ENCODE peak calls at places on chromosomes 6 and 20, in ten cellular contexts. D is stomach, T is left ventricle myocardium inferior, J is ovary, M is PC-3, N is colonic mucosa, X is psoas muscle, C is OCI-LY7, L is right atrium auricular region, F is sigmoid colon. E is an unnamed sample. For H3K4me1, the result is how much of the 10 kb centered on the place peaks cover.

GRCh38 chr6:21402368-21402767 is 191.2 kb upstream of the SOX4 start:
- DNase-seq in D (no peak), T (no peak), J (no peak), M (no peak), N (no peak), X (no peak), C (no peak), L (no peak), F (peak), E (no peak)

GRCh38 chr20:14337400-14338171 is at the start of gene FLRT3:
- DNase-seq in D (peak), T (peak), J (peak), M (peak), N (peak), X (peak), C (peak), L (peak), F (peak), E (peak)

GRCh38 chr6:19895866-19896579 is 58.9 kb downstream of the ID4 start:
- DNase-seq in D (no peak), T (no peak), J (no peak), M (peak), N (no peak), X (no peak), C (no peak), L (no peak), F (no peak), E (no peak)

GRCh38 chr20:51163996-51164600 is 141.2 kb upstream of the KCNG1 start:
- DNase-seq in D (no peak), T (no peak), J (no peak), M (no peak), N (no peak), X (no peak), C (no peak), L (no peak), F (no peak), E (no peak)

GRCh38 chr6:30322527-30323501 is 3.9 kb upstream of the TRIM39 start:
- DNase-seq in D (no peak), T (no peak), J (no peak), M (peak), N (no peak), X (peak), C (no peak), L (no peak), F (no peak), E (no peak)

GRCh38 chr20:5741089-5741488 is 9.1 kb upstream of the SHLD1 start:
- DNase-seq in D (no peak), T (no peak), J (no peak), M (no peak), N (no peak), X (no peak), C (no peak), L (no peak), F (no peak), E (no peak)

GRCh38 chr20:23143098-23143497 is 57.0 kb upstream of the CD93 start:
- DNase-seq in D (peak), T (no peak), J (no peak), M (peak), N (no peak), X (peak), C (no peak), L (peak), F (peak), E (peak)

GRCh38 chr6:161303628-161304340 is 29.9 kb upstream of the AGPAT4 start:
- DNase-seq in D (no peak), T (no peak), J (no peak), M (peak), N (no peak), X (no peak), C (no peak), L (no peak), F (no peak), E (no peak)

GRCh38 chr20:44137210-44137781 is 49.7 kb downstream of the JPH2 start:
- DNase-seq in D (no peak), T (peak), J (peak), M (no peak), N (no peak), X (peak), C (no peak), L (no peak), F (peak), E (no peak)

GRCh38 chr6:146312606-146313005 is 231.0 kb upstream of the RAB32 start:
- DNase-seq in D (no peak), T (no peak), J (no peak), M (no peak), N (no peak), X (no peak), C (no peak), L (no peak), F (no peak), E (no peak)

GRCh38 chr6:166950443-166950821 is 5.9 kb downstream of the RNASET2 start:
- DNase-seq in D (no peak), T (no peak), J (no peak), M (no peak), N (no peak), X (no peak), C (peak), L (no peak), F (no peak), E (no peak)

GRCh38 chr6:14877758-14878157 is 368.1 kb upstream of the JARID2 start:
- DNase-seq in D (no peak), T (no peak), J (no peak), M (no peak), N (no peak), X (no peak), C (no peak), L (no peak), F (no peak), E (no peak)

GRCh38 chr6:158816329-158816728 is 2.8 kb downstream of the EZR start:
- DNase-seq in D (no peak), T (no peak), J (no peak), M (peak), N (no peak), X (no peak), C (peak), L (no peak), F (no peak), E (peak)

GRCh38 chr20:56628015-56628872 is 862 bp upstream of the TFAP2C start:
- DNase-seq in D (no peak), T (no peak), J (no peak), M (peak), N (peak), X (no peak), C (no peak), L (no peak), F (peak), E (peak)

GRCh38 chr6:39980839-39981580 is 46.7 kb upstream of the MOCS1 start:
- DNase-seq in D (no peak), T (no peak), J (no peak), M (peak), N (peak), X (no peak), C (peak), L (no peak), F (no peak), E (peak)

GRCh38 chr6:80639243-80639642 is 532.8 kb downstream of the BCKDHB start:
- DNase-seq in D (no peak), T (no peak), J (no peak), M (no peak), N (no peak), X (no peak), C (no peak), L (no peak), F (no peak), E (no peak)

GRCh38 chr6:32069460-32069859 is 31.2 kb downstream of the CYP21A2 start:
- DNase-seq in D (no peak), T (no peak), J (no peak), M (no peak), N (no peak), X (peak), C (no peak), L (no peak), F (no peak), E (no peak)

GRCh38 chr20:50624351-50625016 is 66.9 kb downstream of the RIPOR3 start:
- DNase-seq in D (peak), T (no peak), J (no peak), M (peak), N (no peak), X (no peak), C (peak), L (no peak), F (no peak), E (no peak)

GRCh38 chr20:47594157-47594556 is 92.5 kb downstream of the NCOA3 start:
- DNase-seq in D (no peak), T (no peak), J (no peak), M (no peak), N (no peak), X (no peak), C (no peak), L (no peak), F (no peak), E (no peak)

GRCh38 chr6:44441091-44441855 is 53.8 kb downstream of the CDC5L start:
- DNase-seq in D (no peak), T (no peak), J (no peak), M (peak), N (no peak), X (no peak), C (no peak), L (no peak), F (no peak), E (no peak)

GRCh38 chr20:43559147-43559477 is 285 bp downstream of the SGK2 start:
- DNase-seq in D (no peak), T (no peak), J (no peak), M (no peak), N (no peak), X (no peak), C (no peak), L (no peak), F (no peak), E (no peak)

GRCh38 chr20:6533321-6533720 is 234.2 kb upstream of the BMP2 start:
- DNase-seq in D (no peak), T (no peak), J (no peak), M (no peak), N (no peak), X (no peak), C (no peak), L (no peak), F (no peak), E (no peak)

GRCh38 chr6:158536891-158537798 is 22.7 kb upstream of the TMEM181 start:
- DNase-seq in D (no peak), T (no peak), J (peak), M (peak), N (peak), X (no peak), C (no peak), L (no peak), F (no peak), E (peak)

GRCh38 chr20:16575390-16576140 is 2.3 kb upstream of the KIF16B start:
- DNase-seq in D (no peak), T (no peak), J (no peak), M (no peak), N (peak), X (no peak), C (peak), L (no peak), F (no peak), E (peak)

GRCh38 chr6:43019152-43019551 is 2.3 kb upstream of the RRP36 start:
- DNase-seq in D (no peak), T (no peak), J (no peak), M (no peak), N (no peak), X (no peak), C (no peak), L (no peak), F (no peak), E (no peak)

GRCh38 chr6:43016166-43016915 is 2.3 kb downstream of the KLHDC3 start:
- DNase-seq in D (no peak), T (no peak), J (no peak), M (no peak), N (no peak), X (peak), C (no peak), L (no peak), F (no peak), E (no peak)

GRCh38 chr6:43014434-43014909 is 423 bp downstream of the KLHDC3 start:
- DNase-seq in D (no peak), T (no peak), J (no peak), M (no peak), N (no peak), X (no peak), C (no peak), L (no peak), F (no peak), E (no peak)

GRCh38 chr6:43013843-43014433 is at the start of the genes KLHDC3 and MEA1:
- DNase-seq in D (peak), T (peak), J (peak), M (peak), N (peak), X (peak), C (peak), L (peak), F (peak), E (peak)

GRCh38 chr6:43016935-43017334 is 2.9 kb downstream of the KLHDC3 start:
- DNase-seq in D (no peak), T (peak), J (no peak), M (no peak), N (no peak), X (peak), C (no peak), L (no peak), F (no peak), E (no peak)
- H3K4me1 ChIP-seq in D (half or more), T (half or more), J (under half), M (under half), N (under half), X (half or more), C (under half), L (half or more), F (under half), E (under half)

GRCh38 chr20:38930242-38930569 is 4.0 kb downstream of the FAM83D start:
- DNase-seq in D (no peak), T (no peak), J (no peak), M (no peak), N (no peak), X (no peak), C (no peak), L (no peak), F (no peak), E (no peak)
- H3K4me3 ChIP-seq in D (no peak), T (no peak), J (no peak), M (no peak), N (no peak), X (no peak), C (peak), L (no peak), F (no peak), E (no peak)

DNA sequence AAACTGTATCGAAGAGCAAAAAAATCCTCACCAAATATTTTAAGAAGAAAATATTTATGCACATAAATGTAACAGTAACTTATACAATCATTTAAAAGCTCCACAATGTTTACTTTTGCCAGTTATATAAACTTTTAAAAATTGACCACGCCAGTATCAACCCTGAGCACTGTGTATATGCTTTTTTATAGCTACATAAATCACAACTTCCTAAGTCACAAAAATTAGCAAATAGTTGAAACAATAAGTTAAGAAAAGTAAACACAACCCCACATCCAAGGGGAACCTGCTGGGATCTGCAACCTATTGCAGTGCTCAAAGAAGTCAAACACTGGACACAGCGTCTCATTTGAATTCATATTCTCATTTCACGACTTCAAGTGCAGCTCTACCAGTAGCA is 89.8 kb upstream of the DST start:
- DNase-seq in D (no peak), T (no peak), J (no peak), M (peak), N (no peak), X (no peak), C (no peak), L (no peak), F (no peak), E (no peak)
- TF ChIP-seq CTCF in D (no peak), T (no peak), J (no peak), M (no peak), N (no peak), X (no peak), C (no peak), L (no peak), F (no peak), E (no peak)

GRCh38 chr6:13278184-13278583 is 50.2 kb downstream of the TBC1D7 start:
- DNase-seq in D (no peak), T (no peak), J (no peak), M (no peak), N (no peak), X (no peak), C (peak), L (no peak), F (no peak), E (no peak)
- H3K4me1 ChIP-seq in D (under half), T (under half), J (under half), M (under half), N (under half), X (under half), C (under half), L (under half), F (under half), E (under half)

GRCh38 chr6:6910734-6911295 is 196.9 kb upstream of the RREB1 start:
- DNase-seq in D (no peak), T (no peak), J (no peak), M (peak), N (no peak), X (no peak), C (no peak), L (no peak), F (no peak), E (no peak)

GRCh38 chr6:6915219-6915618 is 192.5 kb upstream of the RREB1 start:
- DNase-seq in D (no peak), T (no peak), J (no peak), M (peak), N (no peak), X (no peak), C (no peak), L (no peak), F (no peak), E (no peak)

GRCh38 chr6:6913346-6913745 is 194.4 kb upstream of the RREB1 start:
- DNase-seq in D (no peak), T (no peak), J (no peak), M (no peak), N (no peak), X (no peak), C (no peak), L (no peak), F (no peak), E (no peak)

GRCh38 chr6:6911391-6911790 is 196.4 kb upstream of the RREB1 start:
- DNase-seq in D (no peak), T (no peak), J (no peak), M (no peak), N (no peak), X (no peak), C (no peak), L (no peak), F (no peak), E (no peak)

DNA sequence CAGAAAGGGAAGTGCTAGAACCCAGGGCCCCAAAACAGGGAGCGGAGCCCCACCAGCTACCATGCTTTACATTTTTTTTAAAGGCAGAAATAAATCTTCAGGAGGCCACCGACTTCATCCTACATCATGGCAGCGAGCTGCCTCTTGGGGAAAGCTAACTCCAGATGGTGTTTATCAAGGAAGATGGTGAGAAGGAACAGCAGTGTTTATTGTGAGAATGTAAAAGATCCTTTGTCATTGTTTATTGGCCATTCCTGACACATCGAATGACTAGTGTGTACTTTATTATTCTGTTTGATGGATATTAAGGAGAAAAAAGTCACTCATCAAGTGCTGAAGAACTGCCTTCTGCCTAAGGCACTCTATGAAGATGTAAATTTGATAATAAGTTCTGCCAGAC is 194.9 kb upstream of the RREB1 start:
- DNase-seq in D (no peak), T (no peak), J (no peak), M (peak), N (no peak), X (no peak), C (no peak), L (no peak), F (no peak), E (no peak)
- H3K4me3 ChIP-seq in D (no peak), T (no peak), J (no peak), M (no peak), N (no peak), X (no peak), C (no peak), L (no peak), F (no peak), E (no peak)

GRCh38 chr6:42338573-42339218 is 113.0 kb downstream of the TRERF1 start:
- DNase-seq in D (no peak), T (no peak), J (no peak), M (peak), N (no peak), X (no peak), C (no peak), L (no peak), F (no peak), E (no peak)
- TF ChIP-seq CTCF in D (no peak), T (no peak), J (no peak), M (no peak), N (no peak), X (no peak), C (no peak), L (no peak), F (no peak), E (no peak)

E was measured in testis.